ENCODE peak calls at places on chromosomes 11 and 22, in seven cellular contexts. R is ovary; I is GM23338; U is cardiac fibroblast; T is BE2C; D is CD8-positive, alpha-beta T cell; K is right atrium auricular region. F is an unnamed sample.

GRCh38 chr11:106070606-106071005 is 6.5 kb downstream of the KBTBD3 start:
- DNase-seq in R (no peak), I (no peak), U (peak; percentile 4), T (no peak), D (no peak), K (no peak), F (no peak)

GRCh38 chr11:9878936-9879335 is 215.1 kb downstream of the SWAP70 start:
- DNase-seq in R (no peak), I (no peak), U (no peak), T (no peak), D (no peak), K (no peak), F (no peak)

GRCh38 chr22:25111579-25112517 is 87.8 kb upstream of the CRYBB3 start:
- DNase-seq in R (no peak), I (peak; percentile 46), U (peak; percentile 19), T (no peak), D (no peak), K (peak; percentile 69), F (no peak)

GRCh38 chr11:130118636-130119387 is 40.8 kb upstream of the ST14 start:
- DNase-seq in R (no peak), I (no peak), U (no peak), T (no peak), D (peak; percentile 29), K (no peak), F (no peak)

GRCh38 chr22:30828187-30829155 is 133.8 kb downstream of the OSBP2 start:
- DNase-seq in R (no peak), I (no peak), U (no peak), T (no peak), D (no peak), K (no peak), F (no peak)

GRCh38 chr22:42442746-42443145 is 10.5 kb upstream of the NFAM1 start:
- DNase-seq in R (no peak), I (no peak), U (no peak), T (no peak), D (no peak), K (no peak), F (no peak)

GRCh38 chr11:12995211-12995610 is 13.9 kb upstream of the RASSF10 start:
- DNase-seq in R (no peak), I (no peak), U (peak; percentile 92), T (no peak), D (no peak), K (no peak), F (peak; percentile 98)

GRCh38 chr11:124801636-124802312 is 1.6 kb upstream of the MSANTD2 start:
- DNase-seq in R (no peak), I (no peak), U (peak; percentile 26), T (no peak), D (no peak), K (no peak), F (peak; percentile 33)

GRCh38 chr11:64317325-64317960 is at the start of gene TRMT112:
- DNase-seq in R (peak; percentile 93), I (peak; percentile 98), U (peak; percentile 99), T (peak; percentile 85), D (peak; percentile 92), K (peak; percentile 99), F (peak; percentile 97)

GRCh38 chr11:64320556-64320955 is 2.6 kb downstream of the PRDX5 start:
- DNase-seq in R (no peak), I (no peak), U (no peak), T (no peak), D (no peak), K (no peak), F (no peak)

GRCh38 chr11:64318694-64319420 is 936 bp downstream of the PRDX5 start:
- DNase-seq in R (peak; percentile 66), I (peak; percentile 50), U (no peak), T (no peak), D (no peak), K (no peak), F (no peak)

GRCh38 chr11:64319421-64319761 is 1.5 kb downstream of the PRDX5 start:
- DNase-seq in R (peak; percentile 38), I (no peak), U (no peak), T (no peak), D (no peak), K (no peak), F (no peak)

DNA sequence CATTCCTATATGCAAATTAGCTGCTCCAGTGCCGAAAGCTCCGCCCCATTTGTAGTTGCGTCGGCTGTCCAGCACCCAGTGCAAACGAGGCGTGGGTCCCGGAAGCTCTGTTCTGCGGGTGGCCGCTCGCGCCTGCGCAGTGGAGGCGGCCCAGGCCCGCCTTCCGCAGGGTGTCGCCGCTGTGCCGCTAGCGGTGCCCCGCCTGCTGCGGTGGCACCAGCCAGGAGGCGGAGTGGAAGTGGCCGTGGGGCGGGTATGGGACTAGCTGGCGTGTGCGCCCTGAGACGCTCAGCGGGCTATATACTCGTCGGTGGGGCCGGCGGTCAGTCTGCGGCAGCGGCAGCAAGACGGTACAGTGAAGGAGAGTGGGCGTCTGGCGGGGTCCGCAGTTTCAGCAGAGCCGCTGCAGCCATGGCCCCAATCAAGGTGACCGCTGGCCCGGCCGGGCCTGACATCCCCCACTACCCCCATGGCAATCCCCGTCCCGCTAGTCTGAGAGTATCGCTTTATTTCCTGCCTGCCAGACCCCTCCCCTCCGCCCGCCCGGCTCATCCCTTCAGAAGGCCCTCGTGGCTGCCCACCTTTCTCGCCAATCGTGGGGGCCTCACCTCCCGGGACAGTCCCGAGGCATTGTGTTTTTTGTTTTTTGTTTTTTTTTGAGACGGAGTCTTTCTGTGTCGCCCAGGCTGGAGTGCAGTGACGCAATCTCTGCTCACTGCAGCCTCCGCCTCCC is at the start of gene PRDX5:
- DNase-seq in R (peak; percentile 94), I (peak; percentile 97), U (peak; percentile 98), T (peak; percentile 92), D (peak; percentile 92), K (peak; percentile 98), F (peak; percentile 97)
- TF ChIP-seq CTCF in R (peak; percentile 11), I (peak; percentile 18), U (peak; percentile 1), T (peak; percentile 14), D (no peak), K (peak; percentile 74), F (peak; percentile 9)

GRCh38 chr11:17561111-17561415 is 14.0 kb downstream of the OTOG start:
- DNase-seq in R (no peak), I (no peak), U (no peak), T (no peak), D (no peak), K (no peak), F (no peak)

GRCh38 chr11:17561466-17562001 is 14.5 kb downstream of the OTOG start:
- DNase-seq in R (no peak), I (no peak), U (no peak), T (no peak), D (no peak), K (no peak), F (no peak)

GRCh38 chr11:17558916-17559315 is 11.9 kb downstream of the OTOG start:
- DNase-seq in R (no peak), I (no peak), U (no peak), T (no peak), D (no peak), K (no peak), F (no peak)

GRCh38 chr11:17559341-17560087 is 12.5 kb downstream of the OTOG start:
- DNase-seq in R (no peak), I (no peak), U (no peak), T (no peak), D (no peak), K (no peak), F (no peak)

GRCh38 chr11:17560281-17561110 is 13.4 kb downstream of the OTOG start:
- DNase-seq in R (no peak), I (no peak), U (no peak), T (no peak), D (no peak), K (no peak), F (no peak)
- H3K4me3 ChIP-seq in R (no peak overlapping the region), I (no peak overlapping the region), U (no peak overlapping the region), T (no peak overlapping the region), D (no peak overlapping the region), K (no peak overlapping the region), F (no peak overlapping the region)

DNA sequence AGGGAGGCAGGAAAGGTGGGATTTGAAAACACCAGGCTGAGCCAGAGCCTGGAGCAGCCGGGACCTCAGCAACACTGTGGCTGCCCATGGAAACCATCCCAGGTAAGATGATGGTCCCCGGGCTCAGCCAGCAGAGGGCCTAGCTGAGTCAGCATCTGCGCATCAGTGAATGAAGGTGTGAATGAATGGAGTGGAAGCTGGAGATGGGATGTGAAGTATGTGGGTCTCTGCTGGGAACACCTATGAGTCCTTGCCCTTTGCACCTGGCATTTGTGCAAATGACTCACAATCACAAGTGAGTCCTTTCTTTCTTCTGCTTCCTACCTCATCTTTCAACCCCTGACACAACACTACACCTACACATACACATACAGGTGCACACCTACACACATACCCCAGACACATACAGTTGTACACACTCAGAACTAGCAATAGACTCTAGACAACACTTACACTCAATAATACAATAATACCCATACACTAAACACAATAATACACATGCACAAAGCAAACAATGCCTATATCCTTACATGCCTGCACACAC is 62.8 kb upstream of the PRDM11 start:
- DNase-seq in R (no peak), I (peak; percentile 89), U (no peak), T (peak; percentile 12), D (no peak), K (no peak), F (no peak)
- TF ChIP-seq CTCF in R (no peak), I (peak; percentile 66), U (peak; percentile 46), T (peak; percentile 41), D (no peak), K (peak; percentile 39), F (peak; percentile 40)

GRCh38 chr11:134440851-134441645 is 29.0 kb upstream of the B3GAT1 start:
- DNase-seq in R (no peak), I (no peak), U (no peak), T (no peak), D (no peak), K (no peak), F (no peak)
- H3K4me3 ChIP-seq in R (no peak overlapping the region), I (no peak overlapping the region), U (no peak overlapping the region), T (no peak overlapping the region), D (no peak overlapping the region), K (no peak overlapping the region), F (no peak overlapping the region)